ENCODE peak calls at places on chromosomes 12 and 14, in six cellular contexts. Q is H4, K is kidney glomerular epithelial cell, E is LoVo, W is HEK293T, F is HT1080. A is an unnamed sample.

GRCh38 chr12:124720019-124720686 is 143.5 kb downstream of the SCARB1 start:
- DNase-seq in E (no peak), F (peak), Q (peak), K (peak), W (peak), A (peak)

GRCh38 chr12:83823386-83824045 is 1089.1 kb downstream of the SLC6A15 start:
- DNase-seq in E (peak), F (peak), W (peak), K (no peak), Q (peak), A (no peak)

GRCh38 chr12:44694027-44694426 is 182.1 kb downstream of the NELL2 start:
- DNase-seq in W (no peak), F (no peak), E (no peak), K (no peak), Q (no peak), A (no peak)

GRCh38 chr14:46322076-46322475 is 329.5 kb downstream of the RPL10L start:
- DNase-seq in W (no peak), Q (no peak), E (no peak), F (no peak), K (no peak), A (no peak)

GRCh38 chr12:106769078-106769477 is 5.4 kb upstream of the RIC8B start:
- DNase-seq in E (no peak), Q (no peak), F (no peak), K (peak), W (no peak), A (peak)

GRCh38 chr12:83573676-83574075 is 887.0 kb downstream of the TMTC2 start:
- DNase-seq in Q (peak), W (no peak), K (no peak), E (peak), F (peak), A (peak)

GRCh38 chr14:21652209-21652808 is 1.3 kb upstream of the OR4E2 start:
- DNase-seq in Q (no peak), K (no peak), W (no peak), E (no peak), F (no peak), A (no peak)

GRCh38 chr12:76543831-76544347 is 15.7 kb downstream of the OSBPL8 start:
- DNase-seq in E (no peak), K (no peak), F (no peak), Q (no peak), W (no peak), A (no peak)

GRCh38 chr14:99479903-99480855 is 480 bp downstream of the SETD3 start:
- DNase-seq in K (peak), Q (peak), F (peak), E (peak), W (peak), A (peak)

GRCh38 chr12:30329281-30329680 is 366.4 kb downstream of the IPO8 start:
- DNase-seq in E (no peak), F (no peak), W (no peak), Q (peak), K (peak), A (peak)

GRCh38 chr14:99619873-99620834 is 16.1 kb upstream of the CCDC85C start:
- DNase-seq in Q (peak), K (no peak), E (no peak), F (peak), W (no peak), A (peak)

GRCh38 chr12:25796523-25797000 is 161.9 kb upstream of the RASSF8 start:
- DNase-seq in F (peak), Q (no peak), K (no peak), E (no peak), W (no peak), A (no peak)

GRCh38 chr12:131445184-131445974 is 265.5 kb upstream of the SFSWAP start:
- DNase-seq in F (no peak), K (no peak), Q (no peak), W (no peak), E (no peak), A (no peak)

GRCh38 chr12:60197589-60197988 is 601.8 kb downstream of the SLC16A7 start:
- DNase-seq in E (no peak), K (peak), F (no peak), Q (peak), W (no peak), A (peak)

GRCh38 chr12:12870454-12870853 is 20.9 kb upstream of the GPRC5A start:
- DNase-seq in K (peak), F (peak), Q (peak), E (peak), W (no peak), A (peak)

GRCh38 chr12:177980-178714 is 35.8 kb downstream of the SLC6A12 start:
- DNase-seq in K (no peak), Q (no peak), E (no peak), W (no peak), F (no peak), A (no peak)

GRCh38 chr12:33322519-33322918 is 117.1 kb downstream of the SYT10 start:
- DNase-seq in E (no peak), F (peak), W (no peak), Q (no peak), K (no peak), A (no peak)

GRCh38 chr12:56990648-56991318 is 15.6 kb downstream of the ZBTB39 start:
- DNase-seq in Q (no peak), K (no peak), E (no peak), F (no peak), W (no peak), A (no peak)

GRCh38 chr12:67742461-67742860 is 93.9 kb downstream of the DYRK2 start:
- DNase-seq in Q (peak), F (no peak), K (no peak), E (no peak), W (no peak), A (no peak)

GRCh38 chr12:49358548-49359141 is 8.6 kb upstream of the SPATS2 start:
- DNase-seq in K (peak), E (peak), W (peak), F (peak), Q (peak), A (peak)

GRCh38 chr14:101918125-101918989 is 46.0 kb upstream of the DYNC1H1 start:
- DNase-seq in Q (no peak), W (no peak), K (no peak), F (no peak), E (no peak), A (no peak)

GRCh38 chr12:27969901-27970390 is 2.6 kb downstream of the PTHLH start:
- DNase-seq in F (no peak), K (peak), E (peak), W (peak), Q (peak), A (peak)

GRCh38 chr14:64671591-64671990 is 32.6 kb upstream of the PLEKHG3 start:
- DNase-seq in W (peak), Q (peak), F (peak), K (peak), E (peak), A (peak)

GRCh38 chr14:69615471-69616407 is 4.3 kb downstream of the SUSD6 start:
- DNase-seq in K (peak), W (no peak), E (no peak), Q (peak), F (peak), A (peak)

GRCh38 chr14:92397140-92397815 is 74.3 kb downstream of the SLC24A4 start:
- DNase-seq in F (peak), W (no peak), K (peak), E (peak), Q (peak), A (peak)

GRCh38 chr12:131944601-131945251 is 5.0 kb upstream of the EP400 start:
- DNase-seq in K (no peak), F (no peak), Q (no peak), E (no peak), W (no peak), A (no peak)

GRCh38 chr14:31913370-31913769 is 163.7 kb upstream of the ARHGAP5 start:
- DNase-seq in Q (no peak), W (no peak), E (no peak), K (no peak), F (no peak), A (no peak)

GRCh38 chr12:116060765-116061164 is 216.7 kb downstream of the MED13L start:
- DNase-seq in W (no peak), Q (no peak), F (peak), K (no peak), E (no peak), A (peak)

GRCh38 chr12:86264451-86265328 is 8.5 kb upstream of the MGAT4C start:
- DNase-seq in F (no peak), E (no peak), Q (no peak), K (no peak), W (no peak), A (no peak)

GRCh38 chr14:81176224-81176623 is 44.5 kb downstream of the GTF2A1 start:
- DNase-seq in K (no peak), W (no peak), E (no peak), Q (no peak), F (no peak), A (no peak)

GRCh38 chr12:47207005-47207717 is 127.4 kb upstream of the AMIGO2 start:
- DNase-seq in K (no peak), W (no peak), Q (no peak), E (peak), F (no peak), A (no peak)

GRCh38 chr12:121237415-121237814 is 27.5 kb downstream of the P2RX4 start:
- DNase-seq in Q (no peak), K (no peak), F (no peak), W (no peak), E (no peak), A (no peak)

GRCh38 chr12:70660620-70661219 is 23.5 kb upstream of the PTPRB start:
- DNase-seq in K (peak), W (no peak), Q (peak), E (peak), F (peak), A (peak)

GRCh38 chr12:8890313-8891084 is 23.8 kb upstream of the PHC1 start:
- DNase-seq in E (peak), F (peak), Q (peak), W (peak), K (peak), A (peak)

GRCh38 chr12:123267991-123268843 is 3.4 kb downstream of the CDK2AP1 start:
- DNase-seq in K (no peak), W (no peak), F (no peak), E (no peak), Q (no peak), A (no peak)

GRCh38 chr12:46089414-46090162 is 99.2 kb upstream of the SCAF11 start:
- DNase-seq in K (no peak), E (no peak), F (no peak), Q (no peak), W (no peak), A (no peak)

GRCh38 chr12:132489078-132489601 is 811 bp upstream of the FBRSL1 start:
- DNase-seq in W (no peak), Q (no peak), K (no peak), F (no peak), E (no peak), A (peak)

GRCh38 chr12:124621296-124621660 is 53.9 kb upstream of the NCOR2 start:
- DNase-seq in F (no peak), Q (no peak), K (peak), W (no peak), E (no peak), A (no peak)